ENCODE peak calls at places on chromosome 21, in five cellular contexts. V is K562, G is HCT116, C is H1, T is GM12878. M is an unnamed sample.
A peak's percentile ranks its signal among the peaks of the same experiment; 100 is the strongest.

GRCh38 chr21:39660596-39660995 is 47.9 kb downstream of the B3GALT5 start:
- DNase-seq in V (no peak), G (no peak), C (no peak), T (no peak), M (peak; percentile 43)

GRCh38 chr21:45994086-45994661 is 12.6 kb downstream of the COL6A1 start:
- DNase-seq in V (no peak), G (no peak), C (no peak), T (no peak), M (no peak)

GRCh38 chr21:16570856-16571255 is 841.1 kb downstream of the USP25 start:
- DNase-seq in V (no peak), G (no peak), C (no peak), T (no peak), M (no peak)

GRCh38 chr21:22020221-22020620 is 1022.0 kb downstream of the NCAM2 start:
- DNase-seq in V (no peak), G (no peak), C (no peak), T (no peak), M (no peak)

GRCh38 chr21:21439761-21440160 is 441.6 kb downstream of the NCAM2 start:
- DNase-seq in V (no peak), G (no peak), C (no peak), T (no peak), M (peak; percentile 16)

GRCh38 chr21:40386301-40386911 is 460.6 kb downstream of the DSCAM start:
- DNase-seq in V (peak; percentile 45), G (no peak), C (peak; percentile 76), T (no peak), M (no peak)

GRCh38 chr21:16076465-16076864 is 346.7 kb downstream of the USP25 start:
- DNase-seq in V (no peak), G (no peak), C (no peak), T (no peak), M (no peak)

GRCh38 chr21:38809170-38809878 is 3.6 kb downstream of the ETS2 start:
- DNase-seq in V (no peak), G (no peak), C (peak; percentile 37), T (no peak), M (no peak)

GRCh38 chr21:26832513-26832912 is 12.7 kb downstream of the ADAMTS1 start:
- DNase-seq in V (no peak), G (no peak), C (no peak), T (no peak), M (no peak)

GRCh38 chr21:20507783-20508182 is 490.4 kb upstream of the NCAM2 start:
- DNase-seq in V (no peak), G (no peak), C (no peak), T (no peak), M (no peak)

GRCh38 chr21:34197561-34197960 is 124.2 kb downstream of the MRPS6 start:
- DNase-seq in V (no peak), G (no peak), C (no peak), T (no peak), M (no peak)
- TF ChIP-seq MAX in V (no peak), G (no peak), C (no peak), T (no peak), M (no peak)

DNA sequence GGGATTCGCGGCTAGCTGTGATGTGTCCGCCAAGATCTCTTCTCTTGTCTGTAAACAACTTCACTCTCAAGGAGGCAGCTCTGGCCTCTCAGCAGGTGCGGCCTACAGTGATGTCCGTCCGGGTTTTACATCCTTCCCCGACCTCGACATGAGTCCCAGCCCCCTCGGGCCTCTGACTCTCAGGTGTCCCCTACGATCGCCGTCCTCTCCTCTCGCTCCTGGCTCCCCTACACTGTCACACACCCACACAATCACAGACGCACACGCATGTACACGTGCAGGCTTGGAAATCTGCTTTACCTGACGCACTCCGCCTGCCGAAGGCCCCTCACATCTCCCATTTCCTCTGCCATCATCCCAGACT is 797 bp upstream of the RSPH1 start:
- DNase-seq in V (no peak), G (no peak), C (no peak), T (no peak), M (no peak)
- TF ChIP-seq EZH2 in V (no peak), G (no peak), C (no peak), T (no peak), M (no peak)

DNA sequence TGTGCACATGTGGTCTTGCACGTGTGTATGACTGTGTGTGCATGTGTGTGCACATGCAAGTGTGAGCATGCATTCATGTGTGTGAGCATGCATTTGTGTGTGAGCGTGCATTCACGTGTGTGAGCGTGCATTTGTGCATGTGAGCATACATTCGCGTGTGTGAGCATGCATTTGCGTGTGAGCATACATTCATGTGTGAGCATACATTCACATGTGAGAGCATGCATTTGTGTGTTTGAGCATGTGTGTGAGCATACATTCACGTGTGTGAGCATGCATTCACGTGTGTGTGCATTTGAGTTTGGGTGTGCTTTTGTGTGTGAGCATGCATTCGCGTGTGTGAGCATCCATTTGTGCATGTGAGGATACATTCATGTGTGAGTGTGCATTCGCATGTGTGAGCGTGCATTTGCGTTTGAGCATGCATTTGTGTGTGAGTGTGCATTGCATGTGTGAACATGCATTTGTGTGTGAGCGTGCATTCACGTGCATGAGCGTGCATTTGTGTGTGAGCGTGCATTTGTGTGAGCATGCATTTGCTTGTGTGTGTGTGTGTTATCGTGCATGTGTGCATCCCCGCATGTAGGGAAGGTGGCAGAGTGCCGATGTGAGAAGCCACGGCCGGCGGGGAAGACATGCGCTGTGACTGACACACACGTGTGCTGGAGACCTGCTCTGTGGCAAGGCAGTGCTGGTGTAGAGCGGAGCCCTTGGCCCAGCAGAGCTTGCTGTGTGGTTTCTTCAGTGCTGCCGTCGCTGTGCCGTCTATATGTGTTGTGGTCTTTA is 18.2 kb downstream of the ITGB2 start:
- DNase-seq in V (no peak), G (no peak), C (no peak), T (no peak), M (no peak)
- TF ChIP-seq MAX in V (no peak), G (no peak), C (no peak), T (no peak), M (peak; percentile 51)

GRCh38 chr21:37268186-37268503 is 1.0 kb upstream of the VPS26C start:
- DNase-seq in V (no peak), G (no peak), C (no peak), T (no peak), M (no peak)
- TF ChIP-seq EZH2 in V (no peak), G (no peak), C (no peak), T (no peak), M (no peak)

GRCh38 chr21:41823166-41823565 is 56.0 kb downstream of the PRDM15 start:
- DNase-seq in V (no peak), G (no peak), C (no peak), T (no peak), M (no peak)
- TF ChIP-seq MAX in V (no peak), G (no peak), C (no peak), T (no peak), M (no peak)

GRCh38 chr21:17612023-17612564 is 607 bp downstream of the BTG3 start:
- DNase-seq in V (no peak), G (no peak), C (peak; percentile 64), T (no peak), M (no peak)
- TF ChIP-seq EZH2 in V (no peak), G (no peak), C (no peak), T (no peak), M (no peak)

GRCh38 chr21:34593954-34594531 is 20.9 kb downstream of the RCAN1 start:
- DNase-seq in V (no peak), G (no peak), C (peak; percentile 8), T (no peak), M (peak; percentile 10)

GRCh38 chr21:34592120-34592561 is 22.8 kb downstream of the RCAN1 start:
- DNase-seq in V (peak; percentile 30), G (no peak), C (no peak), T (no peak), M (no peak)

GRCh38 chr21:34592573-34592972 is 22.3 kb downstream of the RCAN1 start:
- DNase-seq in V (no peak), G (no peak), C (no peak), T (no peak), M (peak; percentile 16)

GRCh38 chr21:34594566-34595234 is 20.2 kb downstream of the RCAN1 start:
- DNase-seq in V (no peak), G (no peak), C (peak; percentile 31), T (no peak), M (no peak)

DNA sequence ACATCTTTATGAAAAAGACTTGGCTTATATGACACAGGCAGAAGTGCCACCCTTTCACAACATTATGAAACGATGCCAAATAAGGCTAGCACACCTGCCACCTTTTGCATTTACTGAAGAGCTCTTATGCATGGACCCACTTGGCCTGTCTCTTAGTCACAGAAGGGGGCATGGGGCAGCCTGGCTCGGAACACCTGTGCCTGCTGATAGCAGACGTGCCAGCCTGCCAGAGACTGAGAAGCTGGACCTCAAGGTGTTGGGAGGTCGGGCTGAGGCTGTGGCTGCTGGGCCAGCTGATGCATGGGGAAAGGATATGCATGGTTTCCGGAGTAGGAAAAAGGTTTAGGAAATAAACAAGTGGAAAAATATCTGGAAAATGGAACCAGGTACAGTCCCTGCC is 21.5 kb downstream of the RCAN1 start:
- DNase-seq in V (no peak), G (no peak), C (no peak), T (no peak), M (no peak)
- TF ChIP-seq MAX in V (no peak), G (no peak), C (no peak), T (no peak), M (no peak)

DNA sequence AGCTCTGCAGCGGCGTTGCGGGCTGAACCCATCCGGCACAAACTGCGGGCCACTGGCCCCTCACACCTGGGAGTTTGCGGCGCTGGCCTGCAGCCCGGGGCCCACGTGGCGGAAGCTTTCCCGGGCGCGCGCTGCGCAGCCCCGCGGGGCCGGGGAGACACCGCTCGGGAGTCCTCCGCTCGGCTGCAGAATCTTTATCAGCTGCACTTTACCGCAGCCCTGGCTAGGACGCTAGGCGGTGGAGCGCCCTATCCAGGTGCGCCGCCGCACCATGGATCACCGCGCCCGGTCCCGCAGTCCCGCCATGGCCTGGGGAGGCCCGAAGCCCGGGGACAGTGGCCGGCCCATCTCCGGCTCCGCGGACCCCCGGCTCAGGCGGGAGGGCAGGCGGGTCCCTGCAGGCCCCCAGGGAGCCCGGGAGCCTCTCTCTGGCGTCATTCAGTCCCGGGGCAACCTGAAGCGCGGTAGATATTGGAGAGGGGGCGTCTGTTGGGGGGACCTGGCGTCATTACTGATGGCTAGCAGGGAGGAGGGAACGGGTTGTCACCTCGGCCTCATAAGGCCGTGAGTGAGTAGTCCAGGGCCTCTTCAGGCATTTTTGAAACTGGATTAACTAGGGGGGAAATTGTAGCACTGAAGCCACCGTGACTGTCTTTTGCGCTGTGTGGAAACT is 5.7 kb upstream of the OLIG2 start:
- DNase-seq in V (peak; percentile 49), G (no peak), C (peak; percentile 77), T (no peak), M (no peak)
- TF ChIP-seq EZH2 in V (no peak), G (no peak), C (peak; percentile 95), T (no peak), M (peak; percentile 91)

DNA sequence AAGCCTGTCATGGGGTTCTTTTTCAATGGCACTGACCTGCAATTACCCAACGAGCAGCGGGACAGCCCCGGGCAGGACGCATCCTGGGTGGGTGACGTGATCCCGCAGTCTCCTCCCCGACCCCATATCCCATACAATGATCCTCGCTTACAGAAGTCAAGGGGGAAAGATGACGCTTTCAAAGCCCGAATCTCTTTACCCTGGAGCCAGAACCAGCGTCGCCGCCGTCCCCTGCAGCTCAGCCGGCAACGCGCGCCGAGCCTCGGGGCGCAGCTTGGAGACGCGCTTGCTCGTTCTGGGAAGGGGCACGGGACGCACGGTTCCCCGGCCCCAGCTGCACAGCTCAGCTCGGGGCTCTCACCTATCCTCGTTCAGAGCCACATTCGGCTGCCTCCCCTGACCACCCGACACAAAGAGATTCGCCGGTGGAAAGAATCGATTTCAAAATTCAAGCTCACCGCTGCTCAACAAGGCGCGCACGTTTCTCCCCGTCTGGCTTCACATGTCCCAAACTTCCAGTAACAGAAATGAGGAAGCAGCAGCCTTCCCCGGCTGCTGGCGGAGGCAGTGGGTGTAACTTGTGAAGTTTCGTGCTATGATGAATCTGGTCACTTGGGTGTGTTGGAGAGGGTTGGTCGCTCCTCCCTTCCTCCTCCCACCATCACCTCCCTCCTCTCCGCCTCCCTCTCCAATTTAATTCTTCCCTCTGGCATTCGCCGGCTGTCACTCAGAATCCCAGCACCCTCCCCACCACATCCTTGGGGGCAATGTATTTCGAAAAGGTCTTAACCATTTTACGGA is at the start of gene TIAM1:
- DNase-seq in V (no peak), G (no peak), C (peak; percentile 70), T (no peak), M (no peak)
- TF ChIP-seq MAX in V (no peak), G (no peak), C (peak; percentile 16), T (no peak), M (no peak)

M was measured in endothelial cell of umbilical vein.